ENCODE peak calls at places on chromosomes 6 and 20, in seven cellular contexts. One of them, this sample, is unnamed.

GRCh38 chr6:132236744-132237143 is 164.5 kb downstream of the MOXD1 start:
- DNase-seq in SK-N-SH: no peak
- DNase-seq in H1: no peak
- DNase-seq in K562: no peak
- DNase-seq in HepG2: no peak
- DNase-seq in GM12892: no peak
- DNase-seq in GM12878: no peak
- DNase-seq in this sample: no peak

GRCh38 chr6:22041797-22042489 is 254.9 kb downstream of the PRL start:
- DNase-seq in SK-N-SH: no peak
- DNase-seq in H1: no peak
- DNase-seq in K562: no peak
- DNase-seq in HepG2: no peak
- DNase-seq in GM12892: no peak
- DNase-seq in GM12878: no peak
- DNase-seq in this sample: no peak

GRCh38 chr6:139243531-139243930 is 48.3 kb downstream of the TXLNB start:
- DNase-seq in SK-N-SH: no peak
- DNase-seq in H1: no peak
- DNase-seq in K562: no peak
- DNase-seq in HepG2: no peak
- DNase-seq in GM12892: no peak
- DNase-seq in GM12878: no peak
- DNase-seq in this sample: no peak

GRCh38 chr20:57392512-57393271 is 1.5 kb downstream of the RBM38 start:
- DNase-seq in SK-N-SH: no peak
- DNase-seq in H1: no peak
- DNase-seq in K562: peak; percentile 49
- DNase-seq in HepG2: no peak
- DNase-seq in GM12892: no peak
- DNase-seq in GM12878: no peak
- DNase-seq in this sample: no peak

GRCh38 chr20:43925215-43925614 is 10.6 kb downstream of the TOX2 start:
- DNase-seq in SK-N-SH: no peak
- DNase-seq in H1: no peak
- DNase-seq in K562: no peak
- DNase-seq in HepG2: no peak
- DNase-seq in GM12892: no peak
- DNase-seq in GM12878: peak; percentile 34
- DNase-seq in this sample: no peak

GRCh38 chr20:25739615-25740320 is 43.1 kb upstream of the ZNF337 start:
- DNase-seq in SK-N-SH: no peak
- DNase-seq in H1: no peak
- DNase-seq in K562: no peak
- DNase-seq in HepG2: no peak
- DNase-seq in GM12892: no peak
- DNase-seq in GM12878: no peak
- DNase-seq in this sample: no peak

GRCh38 chr6:106005954-106006353 is 80.2 kb upstream of the PRDM1 start:
- DNase-seq in SK-N-SH: no peak
- DNase-seq in H1: no peak
- DNase-seq in K562: no peak
- DNase-seq in HepG2: no peak
- DNase-seq in GM12892: no peak
- DNase-seq in GM12878: no peak
- DNase-seq in this sample: no peak

GRCh38 chr6:157823523-157824370 is 701 bp downstream of the SNX9 start:
- DNase-seq in SK-N-SH: peak; percentile 79
- DNase-seq in H1: no peak
- DNase-seq in K562: peak; percentile 85
- DNase-seq in HepG2: peak; percentile 67
- DNase-seq in GM12892: peak; percentile 26
- DNase-seq in GM12878: peak; percentile 56
- DNase-seq in this sample: no peak

GRCh38 chr6:129920103-129920798 is 59.1 kb upstream of the TMEM244 start:
- DNase-seq in SK-N-SH: no peak
- DNase-seq in H1: no peak
- DNase-seq in K562: peak; percentile 58
- DNase-seq in HepG2: no peak
- DNase-seq in GM12892: no peak
- DNase-seq in GM12878: no peak
- DNase-seq in this sample: no peak

GRCh38 chr6:33886673-33887144 is 82.9 kb upstream of the MLN start:
- DNase-seq in SK-N-SH: no peak
- DNase-seq in H1: no peak
- DNase-seq in K562: no peak
- DNase-seq in HepG2: no peak
- DNase-seq in GM12892: no peak
- DNase-seq in GM12878: no peak
- DNase-seq in this sample: no peak

GRCh38 chr6:7561153-7561964 is 19.9 kb downstream of the DSP start:
- DNase-seq in SK-N-SH: no peak
- DNase-seq in H1: no peak
- DNase-seq in K562: peak; percentile 56
- DNase-seq in HepG2: peak; percentile 100
- DNase-seq in GM12892: no peak
- DNase-seq in GM12878: no peak
- DNase-seq in this sample: no peak

GRCh38 chr6:151436814-151437213 is 15.1 kb downstream of the RMND1 start:
- DNase-seq in SK-N-SH: no peak
- DNase-seq in H1: no peak
- DNase-seq in K562: no peak
- DNase-seq in HepG2: peak; percentile 61
- DNase-seq in GM12892: no peak
- DNase-seq in GM12878: no peak
- DNase-seq in this sample: no peak

GRCh38 chr6:119791746-119792145 is 442.2 kb upstream of the MAN1A1 start:
- DNase-seq in SK-N-SH: no peak
- DNase-seq in H1: no peak
- DNase-seq in K562: no peak
- DNase-seq in HepG2: no peak
- DNase-seq in GM12892: no peak
- DNase-seq in GM12878: no peak
- DNase-seq in this sample: no peak

GRCh38 chr20:1381753-1382591 is 10.9 kb downstream of the FKBP1A start:
- DNase-seq in SK-N-SH: no peak
- DNase-seq in H1: no peak
- DNase-seq in K562: no peak
- DNase-seq in HepG2: no peak
- DNase-seq in GM12892: no peak
- DNase-seq in GM12878: no peak
- DNase-seq in this sample: no peak

GRCh38 chr20:35303735-35304431 is 11.7 kb upstream of the FAM83C start:
- DNase-seq in SK-N-SH: peak; percentile 87
- DNase-seq in H1: peak; percentile 92
- DNase-seq in K562: peak; percentile 91
- DNase-seq in HepG2: peak; percentile 91
- DNase-seq in GM12892: peak; percentile 73
- DNase-seq in GM12878: peak; percentile 31
- DNase-seq in this sample: peak; percentile 74

GRCh38 chr20:48773837-48774418 is 53.9 kb downstream of the PREX1 start:
- DNase-seq in SK-N-SH: no peak
- DNase-seq in H1: no peak
- DNase-seq in K562: no peak
- DNase-seq in HepG2: no peak
- DNase-seq in GM12892: no peak
- DNase-seq in GM12878: no peak
- DNase-seq in this sample: no peak

GRCh38 chr6:12911387-12911960 is 194.9 kb downstream of the PHACTR1 start:
- DNase-seq in SK-N-SH: peak; percentile 46
- DNase-seq in H1: no peak
- DNase-seq in K562: peak; percentile 21
- DNase-seq in HepG2: peak; percentile 18
- DNase-seq in GM12892: no peak
- DNase-seq in GM12878: no peak
- DNase-seq in this sample: no peak

GRCh38 chr6:68874747-68875146 is 239.7 kb downstream of the ADGRB3 start:
- DNase-seq in SK-N-SH: no peak
- DNase-seq in H1: no peak
- DNase-seq in K562: no peak
- DNase-seq in HepG2: no peak
- DNase-seq in GM12892: no peak
- DNase-seq in GM12878: no peak
- DNase-seq in this sample: no peak

GRCh38 chr20:46438156-46438750 is 31.8 kb upstream of the ELMO2 start:
- DNase-seq in SK-N-SH: peak; percentile 65
- DNase-seq in H1: peak; percentile 3
- DNase-seq in K562: peak; percentile 16
- DNase-seq in HepG2: peak; percentile 50
- DNase-seq in GM12892: no peak
- DNase-seq in GM12878: no peak
- DNase-seq in this sample: peak; percentile 32

GRCh38 chr6:45631396-45631795 is 253.7 kb upstream of the SUPT3H start:
- DNase-seq in SK-N-SH: no peak
- DNase-seq in H1: no peak
- DNase-seq in K562: no peak
- DNase-seq in HepG2: no peak
- DNase-seq in GM12892: no peak
- DNase-seq in GM12878: no peak
- DNase-seq in this sample: no peak

GRCh38 chr6:139337830-139338229 is 36.6 kb downstream of the CITED2 start:
- DNase-seq in SK-N-SH: no peak
- DNase-seq in H1: no peak
- DNase-seq in K562: no peak
- DNase-seq in HepG2: no peak
- DNase-seq in GM12892: no peak
- DNase-seq in GM12878: no peak
- DNase-seq in this sample: no peak

GRCh38 chr6:69867075-69867911 is 937 bp downstream of the COL19A1 start:
- DNase-seq in SK-N-SH: peak; percentile 82
- DNase-seq in H1: no peak
- DNase-seq in K562: peak; percentile 59
- DNase-seq in HepG2: peak; percentile 12
- DNase-seq in GM12892: peak; percentile 35
- DNase-seq in GM12878: no peak
- DNase-seq in this sample: peak; percentile 36

GRCh38 chr20:56487216-56487615 is 18.8 kb downstream of the RTF2 start:
- DNase-seq in SK-N-SH: no peak
- DNase-seq in H1: no peak
- DNase-seq in K562: no peak
- DNase-seq in HepG2: no peak
- DNase-seq in GM12892: no peak
- DNase-seq in GM12878: no peak
- DNase-seq in this sample: no peak

GRCh38 chr20:45427236-45428149 is 11.6 kb downstream of the PIGT start:
- DNase-seq in SK-N-SH: peak; percentile 80
- DNase-seq in H1: no peak
- DNase-seq in K562: peak; percentile 82
- DNase-seq in HepG2: no peak
- DNase-seq in GM12892: no peak
- DNase-seq in GM12878: no peak
- DNase-seq in this sample: no peak

GRCh38 chr20:45432294-45432693 is 16.4 kb downstream of the PIGT start:
- DNase-seq in SK-N-SH: no peak
- DNase-seq in H1: no peak
- DNase-seq in K562: no peak
- DNase-seq in HepG2: no peak
- DNase-seq in GM12892: peak; percentile 36
- DNase-seq in GM12878: peak; percentile 76
- DNase-seq in this sample: no peak

GRCh38 chr20:45436732-45437485 is 21.0 kb downstream of the PIGT start:
- DNase-seq in SK-N-SH: peak; percentile 87
- DNase-seq in H1: no peak
- DNase-seq in K562: peak; percentile 88
- DNase-seq in HepG2: peak; percentile 85
- DNase-seq in GM12892: peak; percentile 74
- DNase-seq in GM12878: no peak
- DNase-seq in this sample: peak; percentile 72

GRCh38 chr20:45429618-45430017 is 13.7 kb downstream of the PIGT start:
- DNase-seq in SK-N-SH: no peak
- DNase-seq in H1: no peak
- DNase-seq in K562: no peak
- DNase-seq in HepG2: no peak
- DNase-seq in GM12892: no peak
- DNase-seq in GM12878: no peak
- DNase-seq in this sample: no peak

DNA sequence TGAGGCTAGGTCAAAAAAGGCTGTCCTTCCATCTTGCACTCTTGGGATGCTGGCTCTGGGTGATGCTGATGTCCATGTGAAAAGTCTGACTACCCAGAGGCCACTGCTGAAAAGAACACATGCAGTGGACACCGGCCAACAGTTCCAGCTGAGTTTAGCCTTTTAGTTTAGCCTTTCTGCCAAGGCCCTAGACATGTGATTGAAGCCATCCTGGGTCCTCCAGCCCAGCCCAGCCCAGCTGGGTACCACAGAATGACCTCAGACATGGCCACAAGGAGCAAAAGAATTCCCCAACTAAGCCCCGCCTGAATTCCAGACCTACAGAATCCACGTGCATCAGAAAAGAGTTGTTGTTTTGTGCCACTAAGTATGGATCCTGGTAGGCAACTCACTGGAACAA is 17.4 kb downstream of the PIGT start:
- DNase-seq in SK-N-SH: no peak
- DNase-seq in H1: no peak
- DNase-seq in K562: no peak
- DNase-seq in HepG2: no peak
- DNase-seq in GM12892: no peak
- DNase-seq in GM12878: no peak
- DNase-seq in this sample: no peak
- TF ChIP-seq TAF1 in SK-N-SH: no peak
- TF ChIP-seq TAF1 in H1: no peak
- TF ChIP-seq TAF1 in K562: no peak
- TF ChIP-seq TAF1 in HepG2: no peak
- TF ChIP-seq TAF1 in GM12892: no peak
- TF ChIP-seq TAF1 in GM12878: no peak
- TF ChIP-seq TAF1 in this sample: no peak

GRCh38 chr20:19953606-19954005 is 63.6 kb upstream of the NAA20 start:
- DNase-seq in SK-N-SH: no peak
- DNase-seq in H1: no peak
- DNase-seq in K562: no peak
- DNase-seq in HepG2: no peak
- DNase-seq in GM12892: no peak
- DNase-seq in GM12878: no peak
- DNase-seq in this sample: no peak
- TF ChIP-seq TAF1 in SK-N-SH: no peak
- TF ChIP-seq TAF1 in H1: no peak
- TF ChIP-seq TAF1 in K562: no peak
- TF ChIP-seq TAF1 in HepG2: no peak
- TF ChIP-seq TAF1 in GM12892: no peak
- TF ChIP-seq TAF1 in GM12878: no peak
- TF ChIP-seq TAF1 in this sample: no peak

GRCh38 chr6:160931378-160932343 is 59.9 kb upstream of the MAP3K4 start:
- DNase-seq in SK-N-SH: no peak
- DNase-seq in H1: no peak
- DNase-seq in K562: no peak
- DNase-seq in HepG2: no peak
- DNase-seq in GM12892: no peak
- DNase-seq in GM12878: no peak
- DNase-seq in this sample: no peak
- TF ChIP-seq TAF1 in SK-N-SH: no peak
- TF ChIP-seq TAF1 in H1: no peak
- TF ChIP-seq TAF1 in K562: no peak
- TF ChIP-seq TAF1 in HepG2: no peak
- TF ChIP-seq TAF1 in GM12892: no peak
- TF ChIP-seq TAF1 in GM12878: no peak
- TF ChIP-seq TAF1 in this sample: no peak

DNA sequence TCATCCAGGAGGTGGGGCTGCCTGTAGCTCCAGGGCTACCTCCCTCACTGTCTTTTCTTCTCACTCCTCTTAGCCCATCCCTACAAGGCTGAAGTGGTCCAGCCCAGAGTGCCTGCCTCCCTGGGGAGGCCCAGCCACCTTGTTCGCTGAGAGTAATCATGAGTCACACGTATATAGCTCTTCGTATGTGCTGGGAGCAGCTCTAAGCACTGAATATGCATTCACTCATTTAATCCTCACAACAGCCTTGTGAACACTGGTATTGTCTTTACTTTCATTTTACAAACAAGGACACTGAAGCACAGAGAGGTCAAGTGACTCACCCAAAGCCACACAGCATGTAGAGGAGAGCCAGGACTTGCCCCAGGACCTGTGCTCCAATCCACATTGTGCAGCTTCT is 14.7 kb upstream of the CCDC167 start:
- DNase-seq in SK-N-SH: no peak
- DNase-seq in H1: no peak
- DNase-seq in K562: no peak
- DNase-seq in HepG2: no peak
- DNase-seq in GM12892: no peak
- DNase-seq in GM12878: no peak
- DNase-seq in this sample: no peak
- TF ChIP-seq TAF1 in SK-N-SH: no peak
- TF ChIP-seq TAF1 in H1: no peak
- TF ChIP-seq TAF1 in K562: no peak
- TF ChIP-seq TAF1 in HepG2: no peak
- TF ChIP-seq TAF1 in GM12892: no peak
- TF ChIP-seq TAF1 in GM12878: no peak
- TF ChIP-seq TAF1 in this sample: no peak